ENCODE peak calls at places on chromosomes 1 and 21, in six cellular contexts. S, R, J, T, I and V are unnamed samples.

GRCh38 chr1:25997759-25998074 is at the start of gene PAFAH2:
- DNase-seq in S (no peak), I (no peak), J (peak), T (no peak), R (no peak), V (no peak)

GRCh38 chr1:18211764-18212163 is 104.2 kb downstream of the IGSF21 start:
- DNase-seq in J (no peak), R (no peak), S (no peak), I (no peak), T (no peak), V (peak)

GRCh38 chr21:45371092-45371491 is 33.9 kb upstream of the COL18A1 start:
- DNase-seq in R (no peak), J (no peak), T (no peak), I (no peak), S (no peak), V (no peak)

GRCh38 chr21:46115441-46116188 is 17.7 kb downstream of the COL6A2 start:
- DNase-seq in J (peak), S (peak), I (no peak), T (no peak), R (no peak), V (peak)

GRCh38 chr1:166086113-166086908 is 80.5 kb downstream of the FAM78B start:
- DNase-seq in J (no peak), S (no peak), R (no peak), T (no peak), I (no peak), V (no peak)

GRCh38 chr1:176206006-176206960 is 803 bp downstream of the COP1 start:
- DNase-seq in J (no peak), S (peak), R (no peak), I (peak), T (peak), V (peak)

GRCh38 chr1:34787461-34788420 is 5.1 kb upstream of the GJA4 start:
- DNase-seq in I (no peak), J (peak), R (no peak), T (no peak), S (no peak), V (peak)

GRCh38 chr1:1199961-1200875 is 6.2 kb downstream of the TNFRSF18 start:
- DNase-seq in S (no peak), I (no peak), J (no peak), R (no peak), T (no peak), V (no peak)

GRCh38 chr1:55337801-55338447 is 122.8 kb upstream of the USP24 start:
- DNase-seq in S (peak), R (peak), J (no peak), I (no peak), T (peak), V (peak)

GRCh38 chr1:62735491-62736171 is 47.4 kb upstream of the DOCK7 start:
- DNase-seq in R (no peak), I (no peak), T (peak), J (no peak), S (no peak), V (no peak)

GRCh38 chr1:40696294-40696693 is 4.8 kb downstream of the NFYC start:
- DNase-seq in S (no peak), T (no peak), R (no peak), I (no peak), J (no peak), V (no peak)

GRCh38 chr21:44462834-44463200 is 7.5 kb downstream of the LRRC3 start:
- DNase-seq in R (no peak), T (no peak), I (no peak), S (no peak), J (no peak), V (no peak)

GRCh38 chr1:4506591-4506990 is 147.8 kb upstream of the AJAP1 start:
- DNase-seq in S (no peak), I (no peak), T (no peak), J (no peak), R (no peak), V (no peak)

GRCh38 chr1:6822530-6823359 is 37.5 kb downstream of the CAMTA1 start:
- DNase-seq in S (no peak), J (no peak), T (no peak), I (no peak), R (no peak), V (no peak)

GRCh38 chr1:248730507-248731335 is 24.8 kb downstream of the LYPD8 start:
- DNase-seq in S (peak), R (no peak), I (no peak), T (no peak), J (no peak), V (no peak)

GRCh38 chr21:20997633-20998455 is at the start of gene NCAM2:
- DNase-seq in T (peak), I (peak), J (peak), S (peak), R (no peak), V (peak)

GRCh38 chr1:205270764-205271163 is 43.0 kb downstream of the TMCC2 start:
- DNase-seq in S (no peak), J (no peak), T (no peak), I (no peak), R (no peak), V (no peak)

GRCh38 chr1:151898519-151898991 is 10.8 kb downstream of the THEM4 start:
- DNase-seq in R (no peak), T (no peak), J (no peak), S (no peak), I (peak), V (no peak)

GRCh38 chr1:6614019-6614952 is 755 bp downstream of the PHF13 start:
- DNase-seq in T (no peak), J (no peak), R (no peak), I (peak), S (peak), V (peak)

GRCh38 chr1:172662464-172663109 is 3.7 kb downstream of the FASLG start:
- DNase-seq in I (peak), R (no peak), S (peak), T (peak), J (peak), V (no peak)

GRCh38 chr21:37423103-37423502 is 56.5 kb downstream of the DYRK1A start:
- DNase-seq in J (no peak), I (no peak), R (no peak), T (no peak), S (no peak), V (no peak)

GRCh38 chr21:37425684-37426083 is 59.1 kb downstream of the DYRK1A start:
- DNase-seq in S (no peak), I (no peak), R (no peak), T (no peak), J (no peak), V (no peak)

GRCh38 chr21:37427221-37427620 is 60.6 kb downstream of the DYRK1A start:
- DNase-seq in I (no peak), J (no peak), S (no peak), R (no peak), T (no peak), V (no peak)

GRCh38 chr21:37422382-37422781 is 55.8 kb downstream of the DYRK1A start:
- DNase-seq in J (no peak), I (no peak), S (no peak), R (no peak), T (no peak), V (no peak)

DNA sequence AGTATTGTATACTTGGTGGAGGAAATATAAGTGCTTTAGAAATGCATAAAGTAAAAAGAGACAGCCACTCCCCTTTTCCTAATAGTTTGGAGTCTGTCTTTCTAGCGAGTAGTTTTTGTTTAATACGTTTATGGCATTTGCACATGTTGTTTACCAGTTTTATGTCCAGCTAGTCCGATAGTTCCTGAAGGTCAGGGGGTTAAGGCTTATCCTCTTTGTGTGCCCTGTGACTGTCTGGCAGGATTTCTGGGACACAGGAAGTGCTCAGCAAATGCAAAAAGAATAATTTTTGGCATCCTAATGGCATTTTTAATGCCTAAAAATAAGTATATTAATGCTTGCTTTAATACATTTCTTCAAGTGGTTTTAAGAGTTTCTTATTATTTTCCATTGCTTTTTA is 58.4 kb downstream of the DYRK1A start:
- DNase-seq in I (no peak), J (no peak), S (no peak), R (no peak), T (no peak), V (no peak)
- H3K4me3 ChIP-seq in I (no peak), J (no peak), S (no peak), R (no peak), T (no peak), V (no peak)

DNA sequence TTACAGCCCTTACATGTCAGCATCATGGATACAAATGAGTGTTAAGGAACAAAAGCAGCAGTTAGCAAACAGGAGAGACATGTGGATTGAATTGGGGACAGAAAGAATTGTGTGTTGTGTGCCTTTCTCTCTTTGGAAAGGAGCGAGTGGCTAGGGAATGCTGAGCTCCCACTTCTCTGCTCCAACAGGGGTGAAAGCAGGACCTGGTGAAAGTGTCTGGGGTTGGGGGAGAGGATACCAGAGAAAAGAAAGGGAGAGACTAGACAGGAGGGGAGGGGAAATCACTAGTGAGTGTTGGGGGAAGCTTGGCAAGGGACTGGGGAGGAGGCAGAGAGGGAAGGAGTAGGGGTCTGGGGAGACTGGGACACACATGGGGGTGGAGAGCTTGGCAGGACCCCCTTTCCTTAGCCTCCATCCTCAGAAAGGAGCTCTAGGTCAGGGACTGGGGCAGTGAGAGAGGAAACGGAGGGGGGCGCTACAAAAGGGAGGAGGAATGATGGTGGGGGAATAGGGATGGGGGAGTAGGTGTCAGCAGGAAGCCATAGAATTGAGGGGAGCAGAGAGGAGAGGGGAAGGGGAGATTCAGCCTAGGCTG is 2.2 kb downstream of the KIRREL1 start:
- DNase-seq in R (no peak), I (no peak), J (no peak), S (peak), T (no peak), V (no peak)
- TF ChIP-seq CTCF in R (peak), I (no peak), J (no peak), S (no peak), T (peak), V (no peak)

GRCh38 chr1:44777547-44777946 is 2.2 kb downstream of the RPS8 start:
- DNase-seq in J (no peak), S (no peak), R (no peak), T (no peak), I (no peak), V (no peak)

GRCh38 chr1:44776749-44777068 is 1.4 kb downstream of the RPS8 start:
- DNase-seq in T (no peak), R (no peak), S (no peak), J (no peak), I (no peak), V (no peak)

GRCh38 chr1:44778705-44779576 is 3.6 kb downstream of the RPS8 start:
- DNase-seq in T (no peak), I (no peak), S (no peak), J (no peak), R (no peak), V (no peak)

GRCh38 chr1:44775930-44776748 is 799 bp downstream of the RPS8 start:
- DNase-seq in T (no peak), I (peak), S (peak), R (no peak), J (no peak), V (no peak)

DNA sequence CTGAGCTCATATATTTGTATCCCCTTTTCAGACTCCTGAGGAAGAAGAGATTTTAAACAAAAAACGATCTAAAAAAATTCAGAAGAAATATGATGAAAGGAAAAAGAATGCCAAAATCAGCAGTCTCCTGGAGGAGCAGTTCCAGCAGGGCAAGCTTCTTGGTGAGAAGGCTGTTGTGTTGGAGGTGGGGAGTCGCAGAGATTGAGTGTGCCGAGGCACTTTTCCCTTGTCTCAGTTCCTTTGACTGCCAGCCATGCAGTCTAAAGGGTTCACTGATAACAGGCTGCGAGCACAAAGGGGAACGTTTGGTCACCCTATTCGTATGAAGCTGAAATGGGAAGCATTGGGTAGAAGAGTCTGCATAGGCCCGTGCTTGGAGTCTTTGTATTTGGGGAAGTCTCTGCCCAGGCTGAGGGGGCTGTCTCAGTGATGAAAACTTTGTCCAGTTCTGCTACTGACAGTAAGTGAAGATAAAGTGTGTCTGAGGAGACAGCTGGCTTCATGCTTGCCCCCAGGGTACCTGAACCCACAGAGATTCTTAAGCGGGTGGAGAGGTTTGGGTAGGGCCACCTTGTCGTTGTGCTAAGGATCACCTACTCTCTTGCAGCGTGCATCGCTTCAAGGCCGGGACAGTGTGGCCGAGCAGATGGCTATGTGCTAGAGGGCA is 2.8 kb downstream of the RPS8 start:
- DNase-seq in I (no peak), R (no peak), T (no peak), S (no peak), J (no peak), V (no peak)
- H3K4me3 ChIP-seq in I (no peak), R (peak), T (peak), S (no peak), J (no peak), V (no peak)

DNA sequence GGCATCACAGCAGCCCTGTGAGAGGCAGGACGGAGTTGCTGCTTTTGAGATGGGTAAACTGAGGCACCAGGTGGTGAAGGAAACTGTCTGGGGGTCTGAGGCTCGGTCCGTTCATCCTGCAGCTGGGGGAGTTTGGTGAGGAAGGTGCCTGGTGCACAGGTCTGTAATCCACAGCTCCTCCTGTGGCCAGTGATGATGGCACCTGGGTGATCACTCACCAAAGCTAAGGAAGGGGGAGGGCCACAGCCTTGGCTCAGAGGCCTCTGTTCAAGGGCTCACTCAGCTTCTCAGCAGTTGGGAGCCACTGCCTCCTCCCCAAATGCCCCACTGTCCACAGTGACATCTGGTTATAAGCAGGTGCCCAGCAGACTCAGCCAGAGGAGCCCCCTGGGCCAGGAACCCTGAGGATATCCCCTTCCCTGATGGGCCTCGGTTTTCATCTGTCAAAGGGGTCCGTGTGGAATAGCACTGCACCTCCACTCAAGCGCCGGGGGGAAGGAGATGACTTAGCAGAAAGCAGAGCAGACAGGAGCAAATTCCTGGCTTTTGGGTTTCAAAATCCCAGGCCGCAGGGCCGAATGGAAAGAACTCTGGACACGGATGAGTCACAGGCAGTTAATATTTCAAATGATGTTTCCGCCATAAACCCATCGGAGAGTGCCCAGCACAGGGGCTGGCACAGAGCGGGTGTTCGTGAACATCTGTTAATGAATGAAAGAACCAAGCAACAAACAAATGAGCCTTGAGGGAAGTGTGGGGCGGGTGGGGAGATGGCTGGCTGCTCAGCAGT is 82.8 kb downstream of the DMRTB1 start:
- DNase-seq in R (no peak), J (peak), T (peak), I (no peak), S (no peak), V (peak)
- TF ChIP-seq CTCF in R (peak), J (no peak), T (peak), I (no peak), S (no peak), V (peak)

DNA sequence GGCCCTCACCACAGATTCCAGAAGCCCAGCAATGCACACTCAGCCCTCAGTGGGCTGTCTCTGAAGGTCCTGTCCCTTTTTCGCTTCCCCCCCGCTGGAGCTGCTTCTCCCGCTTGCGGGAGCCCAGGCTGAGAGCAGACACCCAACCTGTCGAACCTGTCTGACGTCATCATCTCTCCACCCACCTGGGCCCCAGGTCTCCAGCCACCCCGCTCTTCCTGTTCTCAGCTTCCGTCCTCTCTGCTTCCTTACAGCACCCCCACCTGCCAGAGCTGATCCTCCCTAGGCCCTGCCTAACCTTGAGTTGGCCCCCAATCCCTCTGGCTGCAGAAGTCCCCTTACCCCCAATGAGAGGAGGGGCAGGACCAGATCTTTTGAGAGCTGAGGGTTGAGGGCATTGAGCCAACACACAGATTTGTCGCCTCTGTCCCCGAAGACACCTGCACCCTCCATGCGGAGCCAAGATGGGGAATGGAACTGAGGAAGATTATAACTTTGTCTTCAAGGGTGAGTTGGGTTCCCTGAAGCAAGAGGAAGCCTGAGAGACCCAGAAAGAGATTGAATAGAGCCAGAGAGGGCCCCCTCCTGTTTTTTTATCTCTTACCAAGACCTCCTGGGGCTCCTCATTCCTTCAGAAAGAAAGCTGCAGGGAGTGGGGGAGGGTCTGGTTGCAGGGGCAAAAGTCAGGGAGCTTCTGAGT is at the start of gene RAB25:
- DNase-seq in J (peak), T (no peak), S (no peak), I (no peak), R (peak), V (no peak)
- H3K4me3 ChIP-seq in J (peak), T (no peak), S (no peak), I (no peak), R (peak), V (no peak)

GRCh38 chr1:85629532-85629920 is 49.0 kb downstream of the CCN1 start:
- DNase-seq in S (no peak), I (no peak), T (peak), R (no peak), J (no peak), V (no peak)
- TF ChIP-seq CTCF in S (no peak), I (no peak), T (no peak), R (no peak), J (no peak), V (no peak)

GRCh38 chr1:32928285-32928684 is 27.1 kb upstream of the TMEM54 start:
- DNase-seq in S (no peak), R (no peak), J (no peak), T (no peak), I (no peak), V (no peak)

GRCh38 chr1:32926562-32926961 is 25.4 kb upstream of the TMEM54 start:
- DNase-seq in R (no peak), T (no peak), S (no peak), I (no peak), J (no peak), V (no peak)

GRCh38 chr1:32927441-32927840 is 26.3 kb upstream of the TMEM54 start:
- DNase-seq in J (no peak), T (no peak), S (no peak), R (no peak), I (no peak), V (no peak)

GRCh38 chr1:32925360-32926142 is 24.4 kb upstream of the TMEM54 start:
- DNase-seq in T (peak), R (peak), I (peak), J (no peak), S (peak), V (peak)

DNA sequence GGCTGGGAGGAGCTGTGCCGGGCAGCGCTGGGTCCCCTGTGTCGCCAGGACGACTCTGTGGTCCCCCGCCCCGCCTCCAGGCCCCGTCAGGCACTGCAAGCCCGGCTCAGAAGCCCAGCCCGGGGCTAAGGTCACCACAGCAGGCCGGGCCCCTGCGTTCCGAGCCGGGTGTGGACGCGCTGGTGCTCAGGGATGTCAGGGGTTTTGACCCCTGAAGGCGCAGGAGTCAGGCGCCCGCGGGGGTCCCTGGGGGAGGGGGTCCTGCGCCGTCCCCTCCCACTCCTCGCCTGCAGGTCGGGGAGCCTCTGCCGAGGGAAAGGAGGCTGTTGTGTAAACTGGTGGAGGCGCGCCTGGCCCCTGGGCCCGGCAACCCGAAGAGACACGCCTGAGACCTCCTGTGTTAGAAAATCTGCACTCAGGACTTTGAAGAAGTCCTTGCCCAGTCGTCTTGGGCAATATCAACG is 23.7 kb upstream of the TMEM54 start:
- DNase-seq in J (no peak), I (no peak), R (no peak), T (no peak), S (no peak), V (peak)
- H3K4me3 ChIP-seq in J (no peak), I (no peak), R (peak), T (no peak), S (peak), V (peak)